ENCODE peak calls at places on chromosomes 11 and 22, in ten cellular contexts. X, B, D, A, S, I, P, N, T and Y are unnamed samples.

GRCh38 chr11:11464555-11464954 is 111.5 kb upstream of the CSNK2A3 start:
- DNase-seq in X (no peak), B (no peak), D (no peak), A (no peak), S (no peak), I (no peak), P (no peak), N (no peak), T (no peak), Y (no peak)

GRCh38 chr11:26287067-26287518 is 44.8 kb upstream of the ANO3 start:
- DNase-seq in X (no peak), B (no peak), D (no peak), A (no peak), S (no peak), I (peak; percentile 34), P (no peak), N (no peak), T (no peak), Y (no peak)

GRCh38 chr11:78194490-78194889 is 5.8 kb downstream of the USP35 start:
- DNase-seq in X (no peak), B (no peak), D (no peak), A (no peak), S (no peak), I (no peak), P (no peak), N (no peak), T (no peak), Y (no peak)

GRCh38 chr22:29263791-29264216 is 4.0 kb downstream of the RHBDD3 start:
- DNase-seq in X (no peak), B (peak; percentile 16), D (no peak), A (no peak), S (no peak), I (no peak), P (no peak), N (peak; percentile 39), T (no peak), Y (no peak)

GRCh38 chr11:2260491-2261364 is 9.7 kb downstream of the ASCL2 start:
- DNase-seq in X (no peak), B (no peak), D (no peak), A (no peak), S (no peak), I (no peak), P (no peak), N (peak; percentile 21), T (no peak), Y (no peak)

GRCh38 chr22:21657361-21658118 is 8.3 kb upstream of the PPIL2 start:
- DNase-seq in X (peak; percentile 84), B (no peak), D (peak; percentile 89), A (peak; percentile 89), S (peak; percentile 93), I (no peak), P (no peak), N (peak; percentile 86), T (peak; percentile 62), Y (peak; percentile 66)

GRCh38 chr11:86990520-86990919 is 35.3 kb upstream of the FZD4 start:
- DNase-seq in X (no peak), B (no peak), D (no peak), A (no peak), S (peak; percentile 25), I (peak; percentile 82), P (no peak), N (no peak), T (no peak), Y (no peak)

GRCh38 chr11:126430581-126431320 is 75.3 kb downstream of the ST3GAL4 start:
- DNase-seq in X (no peak), B (no peak), D (peak; percentile 74), A (no peak), S (no peak), I (no peak), P (no peak), N (no peak), T (no peak), Y (no peak)

GRCh38 chr22:30823015-30823370 is 128.3 kb downstream of the OSBP2 start:
- DNase-seq in X (peak; percentile 50), B (no peak), D (no peak), A (no peak), S (peak; percentile 66), I (no peak), P (no peak), N (no peak), T (no peak), Y (no peak)

GRCh38 chr22:27986459-27986858 is 67.4 kb upstream of the PITPNB start:
- DNase-seq in X (peak; percentile 19), B (no peak), D (no peak), A (no peak), S (no peak), I (no peak), P (no peak), N (no peak), T (no peak), Y (no peak)

GRCh38 chr11:65132238-65132987 is 1.9 kb downstream of the SYVN1 start:
- DNase-seq in X (no peak), B (peak; percentile 16), D (no peak), A (no peak), S (no peak), I (no peak), P (no peak), N (no peak), T (no peak), Y (no peak)

GRCh38 chr11:112227002-112227401 is 774 bp downstream of the PTS start:
- DNase-seq in X (no peak), B (no peak), D (no peak), A (no peak), S (peak; percentile 15), I (peak; percentile 40), P (no peak), N (no peak), T (no peak), Y (no peak)

GRCh38 chr11:17165247-17165890 is 42.4 kb downstream of the PIK3C2A start:
- DNase-seq in X (no peak), B (no peak), D (no peak), A (no peak), S (no peak), I (no peak), P (no peak), N (no peak), T (no peak), Y (no peak)

GRCh38 chr11:61963016-61963281 is 4.5 kb downstream of the FTH1 start:
- DNase-seq in X (no peak), B (peak; percentile 22), D (peak; percentile 24), A (peak; percentile 57), S (no peak), I (no peak), P (no peak), N (no peak), T (no peak), Y (no peak)

GRCh38 chr11:119315139-119316016 is 1.6 kb downstream of the MCAM start:
- DNase-seq in X (peak; percentile 82), B (no peak), D (peak; percentile 62), A (no peak), S (peak; percentile 61), I (no peak), P (no peak), N (no peak), T (no peak), Y (no peak)

GRCh38 chr11:122863704-122864326 is 18.7 kb upstream of the JHY start:
- DNase-seq in X (no peak), B (peak; percentile 55), D (peak; percentile 47), A (no peak), S (peak; percentile 55), I (peak; percentile 14), P (peak; percentile 33), N (no peak), T (no peak), Y (no peak)

DNA sequence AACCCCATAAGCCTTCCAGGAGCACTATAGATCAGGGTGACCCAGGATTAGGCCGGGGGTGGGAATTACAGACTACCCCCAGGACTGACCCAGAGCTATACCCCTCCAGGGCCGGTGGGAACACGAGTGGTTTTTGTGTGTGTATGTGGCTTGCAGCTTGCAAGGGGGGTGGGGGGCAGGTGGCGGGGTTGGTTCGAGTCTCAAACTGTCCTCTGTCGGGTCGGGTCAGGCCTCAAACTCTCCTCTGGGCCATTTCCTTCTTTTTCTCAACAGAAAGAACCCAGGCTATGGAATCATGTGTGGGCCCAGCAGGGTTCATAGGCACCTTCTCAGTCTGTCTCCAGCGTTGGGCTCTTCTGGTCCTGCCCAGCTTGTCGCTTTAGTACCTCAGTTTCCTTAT is 58.4 kb downstream of the BCR start:
- DNase-seq in X (no peak), B (no peak), D (no peak), A (no peak), S (no peak), I (no peak), P (no peak), N (no peak), T (no peak), Y (no peak)
- H3K4me1 ChIP-seq in X (peaks cover 17% of the 10 kb centered on the region), B (peaks cover 10% of the 10 kb centered on the region), D (peaks cover 2% of the 10 kb centered on the region), A (peaks cover 14% of the 10 kb centered on the region), S (peaks cover 49% of the 10 kb centered on the region), I (peaks cover 45% of the 10 kb centered on the region), P (peaks cover 11% of the 10 kb centered on the region), N (peaks cover 18% of the 10 kb centered on the region), T (peaks cover 67% of the 10 kb centered on the region), Y (peaks cover 27% of the 10 kb centered on the region)

GRCh38 chr11:128555606-128556005 is 31.8 kb downstream of the ETS1 start:
- DNase-seq in X (peak; percentile 66), B (no peak), D (no peak), A (no peak), S (peak; percentile 29), I (no peak), P (no peak), N (no peak), T (no peak), Y (no peak)
- TF ChIP-seq CTCF in X (peak; percentile 71), B (no peak), D (no peak), A (peak; percentile 33), S (peak; percentile 46), I (peak; percentile 20), P (no peak), N (no peak), T (no peak), Y (no peak)

DNA sequence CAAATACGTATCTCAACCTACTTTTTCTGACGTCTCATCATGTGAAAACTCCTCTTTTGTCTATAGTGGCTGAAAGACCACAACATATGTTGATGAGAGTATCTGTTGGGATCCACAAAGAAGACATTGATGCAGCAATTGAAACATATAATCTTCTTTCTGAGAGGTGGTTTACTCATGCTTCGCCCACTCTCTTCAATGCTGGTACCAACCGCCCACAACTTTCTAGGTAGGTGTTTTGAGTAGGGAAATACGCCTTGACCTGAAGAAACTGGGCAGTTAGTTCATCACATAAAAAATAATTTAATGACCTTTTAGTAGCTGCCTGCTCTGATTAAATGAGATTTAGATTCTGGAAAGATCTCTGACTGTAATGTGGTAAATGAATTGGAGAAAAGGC is 17.2 kb downstream of the RRM1 start:
- DNase-seq in X (no peak), B (no peak), D (no peak), A (no peak), S (no peak), I (no peak), P (no peak), N (no peak), T (no peak), Y (no peak)
- H3K4me1 ChIP-seq in X (no peaks in the 10 kb centered on the region), B (no peaks in the 10 kb centered on the region), D (no peaks in the 10 kb centered on the region), A (no peaks in the 10 kb centered on the region), S (no peaks in the 10 kb centered on the region), I (no peaks in the 10 kb centered on the region), P (no peaks in the 10 kb centered on the region), N (no peaks in the 10 kb centered on the region), T (no peaks in the 10 kb centered on the region), Y (no peaks in the 10 kb centered on the region)

DNA sequence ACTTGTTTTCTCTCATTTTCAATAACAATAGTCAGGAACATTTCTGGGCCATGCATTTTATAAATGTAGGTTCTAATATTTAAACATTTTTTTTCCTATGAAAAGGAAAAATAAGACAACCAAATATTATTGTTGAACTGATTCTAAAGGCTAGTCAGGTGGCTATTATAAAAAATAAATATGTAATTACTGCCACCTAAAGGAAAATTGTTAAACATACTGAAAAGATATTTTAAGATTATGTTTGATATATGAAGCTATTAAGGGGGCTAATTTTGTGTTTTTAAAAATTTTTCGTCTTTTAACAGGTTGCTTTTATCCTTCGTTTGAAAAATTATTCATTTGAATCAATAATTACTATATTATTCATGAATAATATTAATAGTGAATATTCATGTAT is 62.2 kb upstream of the FDX1 start:
- DNase-seq in X (no peak), B (no peak), D (no peak), A (no peak), S (no peak), I (no peak), P (no peak), N (no peak), T (no peak), Y (no peak)
- TF ChIP-seq CTCF in X (no peak), B (no peak), D (no peak), A (peak; percentile 19), S (no peak), I (no peak), P (no peak), N (peak; percentile 28), T (no peak), Y (no peak)